ENCODE peak calls at places on chromosomes 1 and 21, in ten cellular contexts. F is foreskin keratinocyte; L is HEK293T; Q is CD8-positive, alpha-beta memory T cell; B is NCI-H510A treated with DMSO at 0.1 percent for 48 hours; D is heart right ventricle; S is adipocyte; N is H7; O is stimulated activated CD4-positive, alpha-beta T cell treated with anti-CD3 and anti-CD28 coated beads, Interleukin-1b, Interleukin-23, amount 100 ng/mL, for 1 hour; P is hypothalamus. T is an unnamed sample.

GRCh38 chr21:46185717-46186116 is 1.5 kb upstream of the SPATC1L start:
- DNase-seq in F (no peak), L (no peak), Q (no peak), B (no peak), D (no peak), S (no peak), N (no peak), O (no peak), P (no peak), T (no peak)

GRCh38 chr1:165543651-165544452 is at the start of gene LRRC52:
- DNase-seq in F (no peak), L (no peak), Q (no peak), B (peak), D (peak), S (no peak), N (peak), O (no peak), P (peak), T (peak)

GRCh38 chr1:245356891-245357585 is 202.3 kb downstream of the KIF26B start:
- DNase-seq in F (no peak), L (no peak), Q (no peak), B (no peak), D (no peak), S (no peak), N (no peak), O (no peak), P (no peak), T (no peak)

GRCh38 chr1:84365225-84366221 is 32.8 kb upstream of the DNASE2B start:
- DNase-seq in F (peak), L (no peak), Q (no peak), B (peak), D (no peak), S (peak), N (no peak), O (no peak), P (no peak), T (peak)

GRCh38 chr1:62908168-62908567 is 124.2 kb downstream of the ATG4C start:
- DNase-seq in F (no peak), L (no peak), Q (no peak), B (no peak), D (no peak), S (no peak), N (no peak), O (no peak), P (no peak), T (no peak)

GRCh38 chr1:67149179-67149770 is 14.5 kb upstream of the C1orf141 start:
- DNase-seq in F (peak), L (peak), Q (peak), B (peak), D (peak), S (peak), N (peak), O (peak), P (peak), T (peak)

GRCh38 chr1:150477320-150477719 is 9.9 kb upstream of the TARS2 start:
- DNase-seq in F (no peak), L (no peak), Q (no peak), B (no peak), D (peak), S (no peak), N (no peak), O (no peak), P (no peak), T (no peak)

GRCh38 chr1:2539312-2539907 is 9.3 kb upstream of the HES5 start:
- DNase-seq in F (no peak), L (peak), Q (no peak), B (no peak), D (no peak), S (no peak), N (peak), O (no peak), P (no peak), T (no peak)

GRCh38 chr1:231272880-231273279 is 31.9 kb downstream of the GNPAT start:
- DNase-seq in F (peak), L (no peak), Q (no peak), B (peak), D (no peak), S (peak), N (no peak), O (no peak), P (no peak), T (peak)

GRCh38 chr1:45275054-45275453 is 51.6 kb upstream of the HPDL start:
- DNase-seq in F (no peak), L (no peak), Q (no peak), B (no peak), D (no peak), S (no peak), N (peak), O (no peak), P (no peak), T (no peak)

GRCh38 chr1:207841318-207841717 is 69.6 kb downstream of the CD34 start:
- DNase-seq in F (no peak), L (no peak), Q (no peak), B (no peak), D (no peak), S (no peak), N (no peak), O (no peak), P (no peak), T (no peak)

GRCh38 chr1:101191049-101191448 is 45.8 kb upstream of the S1PR1 start:
- DNase-seq in F (no peak), L (no peak), Q (no peak), B (no peak), D (no peak), S (no peak), N (no peak), O (no peak), P (no peak), T (no peak)

GRCh38 chr21:14737922-14738321 is 191.8 kb upstream of the SAMSN1 start:
- DNase-seq in F (peak), L (peak), Q (peak), B (no peak), D (peak), S (peak), N (peak), O (peak), P (no peak), T (peak)

GRCh38 chr1:200889571-200889970 is 5.1 kb upstream of the INAVA start:
- DNase-seq in F (no peak), L (no peak), Q (no peak), B (no peak), D (no peak), S (no peak), N (no peak), O (no peak), P (no peak), T (no peak)

GRCh38 chr1:2018217-2019161 is 656 bp upstream of the GABRD start:
- DNase-seq in F (no peak), L (no peak), Q (no peak), B (no peak), D (no peak), S (no peak), N (peak), O (no peak), P (no peak), T (no peak)

GRCh38 chr1:178934574-178934945 is 63.7 kb upstream of the ANGPTL1 start:
- DNase-seq in F (no peak), L (no peak), Q (no peak), B (no peak), D (no peak), S (no peak), N (peak), O (no peak), P (no peak), T (no peak)

GRCh38 chr21:44802396-44803153 is 955 bp upstream of the UBE2G2 start:
- DNase-seq in F (no peak), L (peak), Q (no peak), B (no peak), D (no peak), S (no peak), N (peak), O (no peak), P (no peak), T (no peak)

GRCh38 chr1:235259133-235259778 is 68.7 kb downstream of the ARID4B start:
- DNase-seq in F (no peak), L (no peak), Q (no peak), B (no peak), D (no peak), S (no peak), N (no peak), O (no peak), P (no peak), T (peak)

GRCh38 chr1:222919478-222919865 is 104.6 kb downstream of the DISP1 start:
- DNase-seq in F (no peak), L (no peak), Q (no peak), B (no peak), D (no peak), S (peak), N (no peak), O (no peak), P (no peak), T (no peak)

GRCh38 chr21:42509239-42509638 is 4.4 kb upstream of the SLC37A1 start:
- DNase-seq in F (no peak), L (no peak), Q (no peak), B (no peak), D (no peak), S (no peak), N (no peak), O (no peak), P (no peak), T (peak)

T was measured in astrocyte of the hippocampus.